ENCODE peak calls at places on chromosomes 5 and 9, in four cellular contexts. X is K562, L is HepG2, G is HCT116. N is an unnamed sample.
A peak's percentile ranks its signal among the peaks of the same experiment; 100 is the strongest.

GRCh38 chr5:57761513-57761912 is 278.9 kb upstream of the ACTBL2 start:
- DNase-seq in G (no peak), L (no peak), X (no peak), N (no peak)

GRCh38 chr9:136373300-136374182 is at the start of gene CARD9:
- DNase-seq in X (peak; percentile 68), G (no peak), L (peak; percentile 66), N (no peak)

GRCh38 chr5:75319636-75320035 is 17.4 kb upstream of the HMGCR start:
- DNase-seq in X (no peak), G (no peak), L (no peak), N (no peak)

GRCh38 chr9:76026796-76027195 is 136.3 kb downstream of the PCSK5 start:
- DNase-seq in G (no peak), X (no peak), L (no peak), N (no peak)

GRCh38 chr9:31137151-31137849 is 1247.1 kb upstream of the ACO1 start:
- DNase-seq in X (no peak), G (peak; percentile 54), L (peak; percentile 31), N (no peak)

GRCh38 chr5:65811004-65811403 is 89.0 kb downstream of the NLN start:
- DNase-seq in L (no peak), X (no peak), G (peak; percentile 62), N (no peak)

GRCh38 chr9:38443181-38443580 is 18.9 kb upstream of the IGFBPL1 start:
- DNase-seq in X (no peak), L (peak; percentile 81), G (no peak), N (no peak)

GRCh38 chr5:32261198-32261597 is 51.5 kb downstream of the MTMR12 start:
- DNase-seq in G (no peak), L (no peak), X (peak; percentile 24), N (no peak)

DNA sequence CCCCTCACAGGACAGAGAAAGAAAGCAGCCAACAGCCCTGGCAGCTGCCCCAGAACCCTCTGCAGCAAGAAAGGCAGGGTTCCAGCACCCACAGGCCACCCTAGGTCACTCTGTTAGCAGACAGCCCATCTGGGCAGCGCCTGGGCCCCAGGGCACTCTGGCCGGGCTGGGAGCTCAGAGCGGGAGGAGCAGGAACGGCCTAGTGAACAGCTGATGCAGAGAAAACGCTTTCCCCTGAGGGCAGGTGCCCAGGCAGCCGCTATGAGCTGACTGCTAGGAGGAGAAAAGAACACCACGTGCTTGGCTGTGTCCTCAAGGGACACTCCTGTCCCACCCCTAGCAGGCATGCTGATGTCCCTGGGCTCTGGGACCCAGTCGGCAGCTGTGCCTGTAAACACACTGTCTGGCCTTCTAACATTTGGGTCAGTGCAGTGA is 6.6 kb downstream of the RALGDS start:
- DNase-seq in L (no peak), X (no peak), G (no peak), N (no peak)
- H3K4me3 ChIP-seq in L (no peak overlapping the region), X (no peak overlapping the region), G (no peak overlapping the region), N (no peak overlapping the region)

GRCh38 chr9:83218411-83219090 is 155.6 kb upstream of the RASEF start:
- DNase-seq in L (no peak), X (no peak), G (no peak), N (no peak)
- TF ChIP-seq TCF7L2 in L (no peak), X (no peak), G (no peak), N (no peak)

DNA sequence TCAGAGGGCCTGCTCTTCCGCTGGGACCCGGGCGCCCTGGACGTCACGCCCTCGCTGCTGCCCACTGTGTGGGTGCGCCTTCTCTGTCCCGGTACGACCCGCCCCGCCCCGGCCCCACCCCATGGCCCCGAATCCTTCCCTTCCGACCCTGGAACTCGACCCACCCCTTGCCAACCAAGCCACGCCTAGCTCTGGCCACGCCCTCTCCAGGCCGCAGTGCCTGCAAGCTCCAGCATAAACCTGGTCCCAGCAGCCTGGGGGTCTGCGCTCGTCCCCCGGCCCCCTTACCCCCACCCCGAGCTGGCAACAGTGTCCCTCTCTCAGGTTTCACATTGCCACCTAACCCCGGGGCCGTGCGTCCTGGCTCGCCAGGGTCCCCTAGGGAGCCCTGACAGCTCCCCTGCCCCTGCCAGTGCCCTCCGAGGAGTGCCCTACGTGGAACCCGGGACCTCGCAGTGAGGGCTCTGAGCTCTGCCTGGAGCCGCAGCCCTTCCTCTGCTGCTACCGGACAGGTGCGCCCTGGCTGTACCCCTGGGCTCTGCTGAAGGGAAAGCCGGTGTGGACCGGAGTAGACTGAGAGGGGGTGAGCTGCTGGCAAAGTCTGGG is 3.4 kb downstream of the ADGRD2 start:
- DNase-seq in G (peak; percentile 21), L (no peak), X (peak; percentile 76), N (no peak)
- H3K4me3 ChIP-seq in G (peak overlapping the region; percentile 36), L (peak overlapping the region; percentile 46), X (no peak overlapping the region), N (peak overlapping the region; percentile 27)

GRCh38 chr5:78509884-78510769 is 138.4 kb downstream of the LHFPL2 start:
- DNase-seq in X (peak; percentile 81), G (no peak), L (no peak), N (no peak)
- TF ChIP-seq TCF7L2 in X (no peak), G (no peak), L (no peak), N (no peak)

DNA sequence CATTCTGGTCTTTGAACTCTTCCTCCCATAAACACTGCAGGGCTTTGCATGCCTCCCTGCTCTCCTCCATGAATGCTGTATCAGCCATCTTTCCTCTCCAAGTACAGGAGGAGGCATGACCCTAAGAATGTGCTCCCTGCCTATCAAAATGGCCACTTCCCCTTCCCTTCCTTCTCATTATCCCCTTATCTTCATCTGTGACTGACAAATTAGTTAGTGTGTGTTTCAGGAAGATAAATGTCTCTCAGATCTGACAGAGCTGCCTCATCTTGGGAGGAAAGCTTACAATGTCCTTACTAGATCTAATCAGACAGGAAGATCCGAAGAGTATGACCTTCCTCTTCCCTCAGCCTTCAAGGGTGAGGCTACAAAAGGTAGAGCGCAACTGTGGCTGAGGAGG is 46.2 kb downstream of the TLR4 start:
- DNase-seq in L (no peak), X (no peak), G (no peak), N (no peak)
- H3K4me3 ChIP-seq in L (no peak overlapping the region), X (no peak overlapping the region), G (no peak overlapping the region), N (no peak overlapping the region)

GRCh38 chr5:41638685-41639084 is 128.3 kb upstream of the PLCXD3 start:
- DNase-seq in G (no peak), L (peak; percentile 96), X (no peak), N (no peak)

GRCh38 chr5:41637869-41638268 is 127.5 kb upstream of the PLCXD3 start:
- DNase-seq in X (no peak), L (no peak), G (peak; percentile 7), N (no peak)

GRCh38 chr5:41636605-41637004 is 126.2 kb upstream of the PLCXD3 start:
- DNase-seq in X (no peak), G (peak; percentile 22), L (peak; percentile 54), N (no peak)

GRCh38 chr5:41637424-41637823 is 127.0 kb upstream of the PLCXD3 start:
- DNase-seq in X (no peak), G (no peak), L (no peak), N (no peak)

GRCh38 chr5:41641621-41642020 is 131.2 kb upstream of the PLCXD3 start:
- DNase-seq in L (no peak), X (no peak), G (no peak), N (no peak)
- TF ChIP-seq TCF7L2 in L (no peak), X (no peak), G (no peak), N (no peak)

N was measured in Panc1.